ENCODE peak calls at places on chromosomes 13 and 19, in six cellular contexts. One of them, this sample, is unnamed. For H3K36me3, the result is how much of the 10 kb centered on the place peaks cover.

GRCh38 chr19:15110418-15110815 is 3.2 kb downstream of the SYDE1 start:
- DNase-seq in aorta: peak
- DNase-seq in lung: no peak
- DNase-seq in H7: peak
- DNase-seq in adipocyte: no peak
- DNase-seq in heart right ventricle: no peak
- DNase-seq in this sample: no peak

GRCh38 chr13:34347784-34348573 is 530.0 kb downstream of the RFC3 start:
- DNase-seq in aorta: no peak
- DNase-seq in lung: no peak
- DNase-seq in H7: no peak
- DNase-seq in adipocyte: no peak
- DNase-seq in heart right ventricle: no peak
- DNase-seq in this sample: no peak

GRCh38 chr13:57640582-57640981 is 9.0 kb downstream of the PCDH17 start:
- DNase-seq in aorta: no peak
- DNase-seq in lung: no peak
- DNase-seq in H7: no peak
- DNase-seq in adipocyte: no peak
- DNase-seq in heart right ventricle: no peak
- DNase-seq in this sample: no peak

GRCh38 chr13:20553309-20553708 is 13.6 kb upstream of the IFT88 start:
- DNase-seq in aorta: no peak
- DNase-seq in lung: no peak
- DNase-seq in H7: no peak
- DNase-seq in adipocyte: peak
- DNase-seq in heart right ventricle: no peak
- DNase-seq in this sample: no peak

GRCh38 chr19:29111581-29111980 is 101.4 kb downstream of the UQCRFS1 start:
- DNase-seq in aorta: no peak
- DNase-seq in lung: no peak
- DNase-seq in H7: no peak
- DNase-seq in adipocyte: no peak
- DNase-seq in heart right ventricle: no peak
- DNase-seq in this sample: no peak

GRCh38 chr13:46621133-46621532 is 68.2 kb downstream of the LRCH1 start:
- DNase-seq in aorta: no peak
- DNase-seq in lung: no peak
- DNase-seq in H7: no peak
- DNase-seq in adipocyte: no peak
- DNase-seq in heart right ventricle: no peak
- DNase-seq in this sample: peak

GRCh38 chr19:33464010-33464732 is 57.4 kb downstream of the PEPD start:
- DNase-seq in aorta: peak
- DNase-seq in lung: no peak
- DNase-seq in H7: no peak
- DNase-seq in adipocyte: no peak
- DNase-seq in heart right ventricle: no peak
- DNase-seq in this sample: no peak

GRCh38 chr13:112723771-112724170 is 33.9 kb downstream of the ATP11A start:
- DNase-seq in aorta: no peak
- DNase-seq in lung: no peak
- DNase-seq in H7: peak
- DNase-seq in adipocyte: no peak
- DNase-seq in heart right ventricle: no peak
- DNase-seq in this sample: no peak

GRCh38 chr19:35031072-35031881 is 1.0 kb downstream of the SCN1B start:
- DNase-seq in aorta: no peak
- DNase-seq in lung: no peak
- DNase-seq in H7: peak
- DNase-seq in adipocyte: peak
- DNase-seq in heart right ventricle: peak
- DNase-seq in this sample: no peak

GRCh38 chr13:95235199-95235726 is 66.0 kb downstream of the ABCC4 start:
- DNase-seq in aorta: no peak
- DNase-seq in lung: peak
- DNase-seq in H7: no peak
- DNase-seq in adipocyte: no peak
- DNase-seq in heart right ventricle: no peak
- DNase-seq in this sample: peak

GRCh38 chr13:38763446-38764381 is 76.8 kb downstream of the FREM2 start:
- DNase-seq in aorta: no peak
- DNase-seq in lung: no peak
- DNase-seq in H7: peak
- DNase-seq in adipocyte: peak
- DNase-seq in heart right ventricle: no peak
- DNase-seq in this sample: peak

GRCh38 chr13:111929036-111929616 is 137.8 kb upstream of the SOX1 start:
- DNase-seq in aorta: no peak
- DNase-seq in lung: no peak
- DNase-seq in H7: no peak
- DNase-seq in adipocyte: no peak
- DNase-seq in heart right ventricle: no peak
- DNase-seq in this sample: no peak

GRCh38 chr19:55257461-55258411 is 1.1 kb downstream of the PPP6R1 start:
- DNase-seq in aorta: no peak
- DNase-seq in lung: no peak
- DNase-seq in H7: peak
- DNase-seq in adipocyte: peak
- DNase-seq in heart right ventricle: no peak
- DNase-seq in this sample: peak

GRCh38 chr13:98842074-98842473 is 89.6 kb upstream of the SLC15A1 start:
- DNase-seq in aorta: no peak
- DNase-seq in lung: no peak
- DNase-seq in H7: no peak
- DNase-seq in adipocyte: no peak
- DNase-seq in heart right ventricle: no peak
- DNase-seq in this sample: no peak

GRCh38 chr19:55474269-55475265 is 1.9 kb upstream of the ZNF628 start:
- DNase-seq in aorta: no peak
- DNase-seq in lung: no peak
- DNase-seq in H7: no peak
- DNase-seq in adipocyte: no peak
- DNase-seq in heart right ventricle: no peak
- DNase-seq in this sample: no peak

GRCh38 chr13:77384999-77385398 is 58.1 kb upstream of the MYCBP2 start:
- DNase-seq in aorta: no peak
- DNase-seq in lung: no peak
- DNase-seq in H7: no peak
- DNase-seq in adipocyte: peak
- DNase-seq in heart right ventricle: no peak
- DNase-seq in this sample: no peak

GRCh38 chr19:22331521-22331920 is 45.3 kb downstream of the ZNF729 start:
- DNase-seq in aorta: no peak
- DNase-seq in lung: no peak
- DNase-seq in H7: no peak
- DNase-seq in adipocyte: no peak
- DNase-seq in heart right ventricle: no peak
- DNase-seq in this sample: no peak

DNA sequence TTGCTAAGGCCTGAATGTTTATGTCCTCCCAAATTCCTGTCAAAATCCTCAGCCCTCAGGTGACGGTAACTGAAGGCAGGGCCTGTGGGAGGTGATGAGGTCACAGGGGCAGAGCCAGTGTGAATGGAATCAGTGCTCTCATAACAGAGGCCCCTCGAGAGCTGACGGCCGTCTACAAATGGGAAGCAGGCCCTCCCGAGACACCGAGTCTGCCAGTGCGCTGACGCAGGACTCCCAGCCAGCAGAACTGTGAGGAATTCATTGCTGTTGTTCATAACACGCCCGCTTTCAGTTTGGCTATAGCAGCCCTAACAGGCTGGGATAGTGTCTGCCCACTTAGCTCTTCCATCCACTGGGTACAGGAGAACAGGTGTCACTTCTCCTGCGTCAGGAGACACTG is 41.2 kb downstream of the CARS2 start:
- DNase-seq in aorta: peak
- DNase-seq in lung: no peak
- DNase-seq in H7: no peak
- DNase-seq in adipocyte: no peak
- DNase-seq in heart right ventricle: no peak
- DNase-seq in this sample: no peak
- H3K36me3 ChIP-seq in aorta: under half
- H3K36me3 ChIP-seq in lung: under half
- H3K36me3 ChIP-seq in H7: under half
- H3K36me3 ChIP-seq in adipocyte: half or more
- H3K36me3 ChIP-seq in heart right ventricle: half or more
- H3K36me3 ChIP-seq in this sample: under half

GRCh38 chr13:29515372-29515771 is 80.1 kb downstream of the SLC7A1 start:
- DNase-seq in aorta: peak
- DNase-seq in lung: no peak
- DNase-seq in H7: no peak
- DNase-seq in adipocyte: no peak
- DNase-seq in heart right ventricle: no peak
- DNase-seq in this sample: peak
- H3K36me3 ChIP-seq in aorta: under half
- H3K36me3 ChIP-seq in lung: under half
- H3K36me3 ChIP-seq in H7: under half
- H3K36me3 ChIP-seq in adipocyte: half or more
- H3K36me3 ChIP-seq in heart right ventricle: half or more
- H3K36me3 ChIP-seq in this sample: under half

GRCh38 chr19:48455908-48456562 is 661 bp downstream of the KCNJ14 start:
- DNase-seq in aorta: no peak
- DNase-seq in lung: no peak
- DNase-seq in H7: no peak
- DNase-seq in adipocyte: no peak
- DNase-seq in heart right ventricle: no peak
- DNase-seq in this sample: no peak

GRCh38 chr19:48452656-48453480 is 2.5 kb upstream of the KCNJ14 start:
- DNase-seq in aorta: no peak
- DNase-seq in lung: no peak
- DNase-seq in H7: peak
- DNase-seq in adipocyte: no peak
- DNase-seq in heart right ventricle: no peak
- DNase-seq in this sample: no peak

GRCh38 chr19:48452255-48452654 is 3.1 kb upstream of the KCNJ14 start:
- DNase-seq in aorta: no peak
- DNase-seq in lung: no peak
- DNase-seq in H7: no peak
- DNase-seq in adipocyte: no peak
- DNase-seq in heart right ventricle: no peak
- DNase-seq in this sample: no peak

GRCh38 chr19:48455171-48455907 is at the start of gene KCNJ14:
- DNase-seq in aorta: no peak
- DNase-seq in lung: no peak
- DNase-seq in H7: peak
- DNase-seq in adipocyte: no peak
- DNase-seq in heart right ventricle: no peak
- DNase-seq in this sample: no peak

DNA sequence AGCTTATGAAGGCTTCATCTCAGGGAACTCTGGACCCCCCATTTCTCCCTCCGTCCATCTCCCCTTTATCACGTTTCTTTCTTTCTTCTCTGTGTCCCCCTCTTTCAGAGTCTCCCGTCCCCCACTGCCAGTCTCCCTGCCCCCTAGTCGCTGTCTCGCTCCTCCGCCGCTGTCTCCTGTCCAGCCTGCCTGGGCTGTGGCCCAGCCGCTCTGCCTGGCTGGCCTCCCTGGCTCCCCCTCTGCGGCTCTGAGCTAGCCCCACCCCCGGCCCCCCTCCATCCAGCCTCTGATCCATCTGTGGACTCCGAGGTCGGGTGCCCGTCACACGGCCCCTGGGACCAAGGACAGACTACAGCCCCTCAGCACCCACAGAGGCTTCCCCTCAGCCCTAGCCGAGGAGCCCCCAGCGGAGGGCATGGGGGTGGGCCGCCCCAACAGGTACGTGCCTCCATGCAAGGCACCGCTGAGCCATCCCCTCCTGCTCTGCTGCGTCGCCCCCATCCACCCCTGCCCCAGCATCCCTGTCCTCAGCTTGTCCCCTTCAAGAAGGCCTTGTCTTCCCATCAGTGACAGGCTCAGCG is 1.1 kb upstream of the KCNJ14 start:
- DNase-seq in aorta: no peak
- DNase-seq in lung: no peak
- DNase-seq in H7: peak
- DNase-seq in adipocyte: no peak
- DNase-seq in heart right ventricle: no peak
- DNase-seq in this sample: no peak
- H3K36me3 ChIP-seq in aorta: under half
- H3K36me3 ChIP-seq in lung: half or more
- H3K36me3 ChIP-seq in H7: under half
- H3K36me3 ChIP-seq in adipocyte: half or more
- H3K36me3 ChIP-seq in heart right ventricle: half or more
- H3K36me3 ChIP-seq in this sample: under half

GRCh38 chr19:38944981-38945506 is 14.3 kb downstream of the MRPS12 start:
- DNase-seq in aorta: peak
- DNase-seq in lung: no peak
- DNase-seq in H7: peak
- DNase-seq in adipocyte: no peak
- DNase-seq in heart right ventricle: no peak
- DNase-seq in this sample: no peak

GRCh38 chr19:38942471-38943181 is 11.9 kb downstream of the MRPS12 start:
- DNase-seq in aorta: peak
- DNase-seq in lung: no peak
- DNase-seq in H7: peak
- DNase-seq in adipocyte: no peak
- DNase-seq in heart right ventricle: no peak
- DNase-seq in this sample: no peak

GRCh38 chr19:38949580-38950367 is 19.0 kb downstream of the MRPS12 start:
- DNase-seq in aorta: peak
- DNase-seq in lung: peak
- DNase-seq in H7: peak
- DNase-seq in adipocyte: peak
- DNase-seq in heart right ventricle: peak
- DNase-seq in this sample: peak

GRCh38 chr19:38945562-38946228 is 15.0 kb downstream of the MRPS12 start:
- DNase-seq in aorta: peak
- DNase-seq in lung: no peak
- DNase-seq in H7: no peak
- DNase-seq in adipocyte: no peak
- DNase-seq in heart right ventricle: no peak
- DNase-seq in this sample: no peak

GRCh38 chr19:38946229-38947010 is 15.7 kb downstream of the MRPS12 start:
- DNase-seq in aorta: no peak
- DNase-seq in lung: no peak
- DNase-seq in H7: peak
- DNase-seq in adipocyte: no peak
- DNase-seq in heart right ventricle: no peak
- DNase-seq in this sample: no peak
- H3K36me3 ChIP-seq in aorta: under half
- H3K36me3 ChIP-seq in lung: under half
- H3K36me3 ChIP-seq in H7: under half
- H3K36me3 ChIP-seq in adipocyte: under half
- H3K36me3 ChIP-seq in heart right ventricle: under half
- H3K36me3 ChIP-seq in this sample: under half

DNA sequence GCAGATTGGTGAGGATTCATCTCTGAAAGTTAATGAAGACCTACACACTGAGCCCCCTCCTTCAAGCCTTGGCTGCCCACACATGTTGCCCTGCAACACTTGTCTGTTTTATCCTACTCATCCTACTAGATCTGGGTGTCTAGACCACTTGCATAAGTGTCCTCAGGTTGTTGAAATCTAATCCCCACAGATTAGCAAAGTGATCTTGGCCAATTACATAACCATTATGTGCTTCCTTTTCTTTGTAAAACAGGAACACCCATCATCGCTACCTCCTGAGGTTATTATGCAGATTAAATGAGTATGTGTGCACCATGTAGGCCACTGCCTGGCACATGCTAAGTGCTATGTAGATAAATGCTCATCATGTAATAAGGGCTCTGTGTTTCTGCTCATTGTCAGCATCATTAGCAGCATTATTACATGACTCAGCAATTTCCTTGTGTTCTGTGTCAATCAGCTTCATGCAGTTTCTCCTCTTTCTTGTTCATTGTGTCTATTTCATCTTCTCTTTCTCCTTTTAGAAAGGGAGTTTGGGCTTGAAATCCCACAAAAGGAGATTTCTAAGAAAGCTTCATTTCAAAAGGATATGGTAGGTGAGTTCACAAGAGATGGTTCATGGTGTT is 15.1 kb downstream of the ZNF175 start:
- DNase-seq in aorta: no peak
- DNase-seq in lung: no peak
- DNase-seq in H7: no peak
- DNase-seq in adipocyte: no peak
- DNase-seq in heart right ventricle: no peak
- DNase-seq in this sample: no peak
- H3K36me3 ChIP-seq in aorta: under half
- H3K36me3 ChIP-seq in lung: under half
- H3K36me3 ChIP-seq in H7: under half
- H3K36me3 ChIP-seq in adipocyte: half or more
- H3K36me3 ChIP-seq in heart right ventricle: half or more
- H3K36me3 ChIP-seq in this sample: under half